ENCODE peak calls at places on chromosomes 3 and 15, in four cellular contexts. One of them, this sample, is unnamed.

GRCh38 chr3:195260286-195260905 is 10.6 kb downstream of the XXYLT1 start:
- DNase-seq in HepG2: no peak
- DNase-seq in A549: no peak
- DNase-seq in K562: no peak
- DNase-seq in this sample: peak

GRCh38 chr15:62940755-62941361 is 101.7 kb upstream of the TPM1 start:
- DNase-seq in HepG2: no peak
- DNase-seq in K562: no peak
- DNase-seq in A549: peak
- DNase-seq in this sample: peak

GRCh38 chr15:101122806-101123205 is 129.0 kb downstream of the CHSY1 start:
- DNase-seq in K562: no peak
- DNase-seq in HepG2: no peak
- DNase-seq in A549: no peak
- DNase-seq in this sample: no peak

GRCh38 chr15:43209059-43209824 is 11.6 kb downstream of the EPB42 start:
- DNase-seq in HepG2: peak
- DNase-seq in K562: peak
- DNase-seq in A549: peak
- DNase-seq in this sample: no peak

GRCh38 chr3:1600700-1601418 is 497.8 kb upstream of the CNTN4 start:
- DNase-seq in HepG2: no peak
- DNase-seq in A549: no peak
- DNase-seq in K562: no peak
- DNase-seq in this sample: no peak

GRCh38 chr3:152960684-152961083 is 125.8 kb downstream of the P2RY1 start:
- DNase-seq in K562: no peak
- DNase-seq in A549: peak
- DNase-seq in HepG2: peak
- DNase-seq in this sample: no peak

GRCh38 chr3:51604212-51604611 is 65.7 kb downstream of the RAD54L2 start:
- DNase-seq in K562: no peak
- DNase-seq in HepG2: no peak
- DNase-seq in A549: no peak
- DNase-seq in this sample: no peak

GRCh38 chr3:278300-279064 is 81.9 kb downstream of the CHL1 start:
- DNase-seq in K562: no peak
- DNase-seq in A549: no peak
- DNase-seq in HepG2: no peak
- DNase-seq in this sample: no peak

GRCh38 chr15:85785887-85786777 is 8.6 kb downstream of the KLHL25 start:
- DNase-seq in A549: peak
- DNase-seq in K562: no peak
- DNase-seq in HepG2: peak
- DNase-seq in this sample: peak

GRCh38 chr3:195068481-195069080 is 202.4 kb downstream of the XXYLT1 start:
- DNase-seq in K562: no peak
- DNase-seq in HepG2: no peak
- DNase-seq in A549: no peak
- DNase-seq in this sample: no peak

GRCh38 chr15:35437157-35437556 is 108.8 kb downstream of the DPH6 start:
- DNase-seq in K562: no peak
- DNase-seq in A549: no peak
- DNase-seq in HepG2: no peak
- DNase-seq in this sample: peak

GRCh38 chr15:44081223-44082013 is 113.7 kb downstream of the FRMD5 start:
- DNase-seq in HepG2: no peak
- DNase-seq in K562: no peak
- DNase-seq in A549: no peak
- DNase-seq in this sample: peak

GRCh38 chr3:4670352-4670751 is 177.2 kb downstream of the ITPR1 start:
- DNase-seq in A549: peak
- DNase-seq in K562: peak
- DNase-seq in HepG2: peak
- DNase-seq in this sample: no peak

GRCh38 chr15:65312400-65312916 is 8.0 kb downstream of the RNU5B-1 start:
- DNase-seq in K562: peak
- DNase-seq in HepG2: peak
- DNase-seq in A549: no peak
- DNase-seq in this sample: no peak

GRCh38 chr3:79661866-79662265 is 105.9 kb downstream of the ROBO1 start:
- DNase-seq in K562: no peak
- DNase-seq in A549: no peak
- DNase-seq in HepG2: no peak
- DNase-seq in this sample: peak

GRCh38 chr3:196774191-196774820 is 34.6 kb downstream of the PAK2 start:
- DNase-seq in K562: no peak
- DNase-seq in A549: no peak
- DNase-seq in HepG2: peak
- DNase-seq in this sample: peak

GRCh38 chr3:88149146-88149515 is 628 bp upstream of the C3orf38 start:
- DNase-seq in HepG2: no peak
- DNase-seq in A549: no peak
- DNase-seq in K562: peak
- DNase-seq in this sample: no peak

GRCh38 chr15:85274315-85275050 is 105.9 kb upstream of the AKAP13 start:
- DNase-seq in K562: no peak
- DNase-seq in A549: no peak
- DNase-seq in HepG2: no peak
- DNase-seq in this sample: no peak

GRCh38 chr3:149654188-149654601 is 3.6 kb downstream of the WWTR1 start:
- DNase-seq in HepG2: no peak
- DNase-seq in K562: no peak
- DNase-seq in A549: no peak
- DNase-seq in this sample: peak

GRCh38 chr3:157190242-157190876 is 30.4 kb upstream of the CCNL1 start:
- DNase-seq in A549: no peak
- DNase-seq in K562: no peak
- DNase-seq in HepG2: no peak
- DNase-seq in this sample: no peak

GRCh38 chr3:22450785-22451400 is 699.9 kb upstream of the ZNF385D start:
- DNase-seq in A549: no peak
- DNase-seq in HepG2: no peak
- DNase-seq in K562: no peak
- DNase-seq in this sample: no peak

GRCh38 chr3:21954709-21955108 is 203.7 kb upstream of the ZNF385D start:
- DNase-seq in A549: no peak
- DNase-seq in HepG2: no peak
- DNase-seq in K562: no peak
- DNase-seq in this sample: no peak

GRCh38 chr3:99534951-99535704 is 103.3 kb upstream of the COL8A1 start:
- DNase-seq in A549: no peak
- DNase-seq in HepG2: no peak
- DNase-seq in K562: no peak
- DNase-seq in this sample: peak

GRCh38 chr3:123449092-123449985 is 449 bp upstream of the ADCY5 start:
- DNase-seq in K562: peak
- DNase-seq in HepG2: no peak
- DNase-seq in A549: peak
- DNase-seq in this sample: peak

GRCh38 chr3:171459130-171459941 is 869 bp downstream of the TNIK start:
- DNase-seq in HepG2: no peak
- DNase-seq in A549: peak
- DNase-seq in K562: peak
- DNase-seq in this sample: peak

GRCh38 chr15:38253448-38253847 is 812 bp downstream of the SPRED1 start:
- DNase-seq in K562: peak
- DNase-seq in HepG2: no peak
- DNase-seq in A549: peak
- DNase-seq in this sample: peak

GRCh38 chr3:111593666-111594065 is 1.5 kb downstream of the ZBED2 start:
- DNase-seq in HepG2: no peak
- DNase-seq in K562: no peak
- DNase-seq in A549: no peak
- DNase-seq in this sample: no peak

GRCh38 chr3:111594781-111595180 is 365 bp downstream of the ZBED2 start:
- DNase-seq in K562: no peak
- DNase-seq in A549: no peak
- DNase-seq in HepG2: no peak
- DNase-seq in this sample: no peak

GRCh38 chr3:111592941-111593340 is 2.2 kb downstream of the ZBED2 start:
- DNase-seq in K562: no peak
- DNase-seq in A549: no peak
- DNase-seq in HepG2: no peak
- DNase-seq in this sample: no peak

GRCh38 chr3:111595239-111595638 is at the start of gene ZBED2:
- DNase-seq in HepG2: no peak
- DNase-seq in A549: no peak
- DNase-seq in K562: no peak
- DNase-seq in this sample: no peak

GRCh38 chr3:111594205-111594604 is 941 bp downstream of the ZBED2 start:
- DNase-seq in HepG2: no peak
- DNase-seq in K562: no peak
- DNase-seq in A549: peak
- DNase-seq in this sample: no peak
- H3K27ac ChIP-seq in HepG2: no peak
- H3K27ac ChIP-seq in K562: no peak
- H3K27ac ChIP-seq in A549: peak
- H3K27ac ChIP-seq in this sample: no peak

DNA sequence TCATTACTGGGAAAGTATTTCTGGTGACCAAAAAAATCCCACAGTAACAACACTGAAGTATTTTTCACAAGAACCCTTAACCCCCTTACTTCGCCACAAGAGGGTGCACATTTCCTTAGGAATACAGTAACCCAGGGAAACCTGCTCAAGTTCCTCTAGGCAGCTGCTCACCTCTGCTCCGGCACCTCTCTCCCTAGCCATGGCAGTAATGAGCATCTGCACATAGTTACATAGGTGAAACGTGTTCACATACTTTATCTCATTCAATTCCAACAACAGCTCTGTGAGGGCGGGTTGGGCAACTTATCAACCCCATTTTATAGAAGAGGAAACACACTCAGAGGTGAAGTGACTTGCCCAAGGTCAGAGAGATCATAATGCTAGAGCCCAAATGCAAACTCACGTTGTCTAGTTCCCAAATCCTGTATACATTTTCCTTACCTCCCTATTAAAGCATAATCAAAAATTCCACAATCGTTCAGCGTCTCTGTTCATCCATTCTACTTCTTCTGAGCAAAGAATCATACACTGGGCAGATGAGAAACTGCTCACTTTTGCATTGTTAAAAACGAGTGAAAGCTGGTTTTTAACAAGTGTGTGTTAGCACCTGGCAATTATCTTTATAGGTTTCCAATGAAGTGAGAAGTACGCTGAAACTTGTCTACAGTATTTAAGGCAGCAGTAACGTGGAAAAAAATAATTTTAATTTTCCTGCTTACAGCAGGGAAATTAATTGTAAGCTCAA is 90.7 kb downstream of the IGF2BP2 start:
- DNase-seq in K562: peak
- DNase-seq in A549: peak
- DNase-seq in HepG2: peak
- DNase-seq in this sample: peak
- TF ChIP-seq JUN in K562: no peak
- TF ChIP-seq JUN in A549: no peak
- TF ChIP-seq JUN in HepG2: no peak
- TF ChIP-seq JUN in this sample: no peak

GRCh38 chr15:68335655-68336054 is 58.1 kb downstream of the FEM1B start:
- DNase-seq in A549: no peak
- DNase-seq in HepG2: no peak
- DNase-seq in K562: no peak
- DNase-seq in this sample: no peak

GRCh38 chr15:68334661-68335124 is 57.1 kb downstream of the FEM1B start:
- DNase-seq in K562: no peak
- DNase-seq in HepG2: no peak
- DNase-seq in A549: no peak
- DNase-seq in this sample: no peak

GRCh38 chr15:68335251-68335650 is 57.7 kb downstream of the FEM1B start:
- DNase-seq in A549: peak
- DNase-seq in HepG2: no peak
- DNase-seq in K562: no peak
- DNase-seq in this sample: peak

GRCh38 chr15:68332266-68332665 is 54.7 kb downstream of the FEM1B start:
- DNase-seq in HepG2: no peak
- DNase-seq in A549: no peak
- DNase-seq in K562: no peak
- DNase-seq in this sample: no peak

DNA sequence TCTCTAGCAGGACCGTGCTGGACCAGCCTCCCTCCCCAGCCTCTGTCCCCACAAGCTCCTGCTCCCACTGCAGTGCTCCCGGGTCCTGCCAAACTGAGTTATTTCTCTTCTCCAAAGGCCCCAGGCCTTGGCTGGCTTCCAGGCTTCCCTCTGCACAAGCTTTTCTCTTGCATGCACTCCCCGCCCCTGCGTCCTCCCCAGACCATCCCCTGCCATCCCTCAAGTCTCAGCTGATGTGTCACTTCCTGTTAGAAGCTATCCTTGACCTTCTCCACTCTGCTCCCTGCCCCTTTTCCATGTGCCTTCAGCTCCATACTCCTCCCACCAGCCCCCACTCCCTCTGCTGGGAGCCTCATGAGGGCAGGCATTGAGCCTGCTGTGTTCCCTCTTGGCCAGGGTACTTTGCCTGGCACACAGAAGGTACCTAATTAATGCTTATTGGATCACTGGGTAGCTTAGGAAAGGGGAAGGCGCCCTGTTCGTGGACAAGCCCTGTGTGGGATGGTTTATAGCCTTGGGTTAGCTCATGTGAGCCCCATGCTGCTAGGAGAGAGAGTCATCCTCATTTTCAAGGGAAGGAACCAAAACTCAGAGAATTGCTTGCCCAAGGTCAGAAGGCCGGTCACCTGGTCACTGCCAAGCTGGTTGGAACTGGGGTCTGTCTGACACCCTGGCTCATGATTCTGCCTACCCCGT is 56.4 kb downstream of the FEM1B start:
- DNase-seq in HepG2: no peak
- DNase-seq in A549: peak
- DNase-seq in K562: no peak
- DNase-seq in this sample: no peak
- TF ChIP-seq MYC in HepG2: no peak
- TF ChIP-seq MYC in A549: no peak
- TF ChIP-seq MYC in K562: no peak
- TF ChIP-seq MYC in this sample: no peak

DNA sequence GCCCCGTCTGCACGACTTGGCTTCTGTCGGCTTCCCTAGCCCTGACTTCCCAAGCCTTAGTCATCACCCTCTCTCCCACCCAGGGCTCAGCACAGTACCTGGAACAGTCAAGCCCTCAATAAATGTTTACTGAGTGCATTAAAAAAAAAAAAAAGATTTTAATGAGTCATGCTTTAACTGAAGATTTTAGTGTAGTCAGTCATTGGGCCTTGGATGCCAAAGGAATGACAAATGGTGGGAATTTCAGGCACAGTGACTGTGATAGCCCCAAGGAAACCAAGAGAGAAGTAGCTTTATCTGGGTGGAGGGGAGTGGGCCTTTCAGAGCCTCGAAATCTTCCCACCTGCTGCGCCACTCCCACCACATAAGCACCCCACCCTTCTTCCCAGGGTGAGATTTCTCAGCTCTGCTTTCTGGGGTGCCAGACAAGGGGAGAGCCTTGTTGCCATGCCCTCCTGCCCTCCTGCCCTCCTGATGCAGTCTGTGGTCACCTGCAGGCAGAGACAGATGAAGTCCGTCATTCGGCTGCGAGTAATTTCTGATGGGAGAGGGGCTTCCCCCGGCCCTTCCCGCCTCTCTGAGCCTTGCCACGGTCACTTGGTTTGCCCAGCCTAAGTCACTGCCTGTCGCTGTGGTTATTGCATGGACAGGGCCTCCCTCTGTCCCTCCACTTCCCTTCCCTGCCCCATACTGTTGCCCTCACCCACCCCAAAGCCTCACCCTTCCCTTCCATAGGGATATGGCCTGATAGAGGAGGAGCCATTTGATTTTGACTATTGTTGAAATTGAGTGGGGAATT is 41.8 kb downstream of the SMAD3 start:
- DNase-seq in K562: peak
- DNase-seq in HepG2: peak
- DNase-seq in A549: peak
- DNase-seq in this sample: peak
- H3K27ac ChIP-seq in K562: peak
- H3K27ac ChIP-seq in HepG2: peak
- H3K27ac ChIP-seq in A549: peak
- H3K27ac ChIP-seq in this sample: peak

This sample was measured in endothelial cell of umbilical vein.